ENCODE peak calls at places on chromosomes 13 and 19, in ten cellular contexts. U is pancreas, C is HFF-Myc, I is progenitor cell of endocrine pancreas, N is GM10248, Z is osteocyte, V is prostate gland, W is AG09319, X is osteoblast, Q is AG04450. S is an unnamed sample.

GRCh38 chr19:18340237-18340989 is at the start of gene PGPEP1:
- DNase-seq in X (peak), W (no peak), U (peak), I (peak), C (no peak), Q (no peak), V (peak), Z (peak), N (peak), S (peak)

GRCh38 chr19:11261431-11261901 is 858 bp downstream of the DOCK6 start:
- DNase-seq in N (no peak), Z (no peak), X (no peak), I (no peak), U (peak), C (no peak), W (no peak), V (no peak), Q (no peak), S (no peak)

GRCh38 chr13:23763328-23763727 is 125.9 kb downstream of the MIPEP start:
- DNase-seq in W (no peak), I (no peak), X (no peak), Q (no peak), Z (no peak), N (no peak), U (no peak), C (no peak), V (no peak), S (no peak)

GRCh38 chr13:30113983-30114491 is 193.3 kb downstream of the KATNAL1 start:
- DNase-seq in U (no peak), N (no peak), X (no peak), Q (no peak), V (no peak), I (no peak), W (no peak), Z (no peak), C (no peak), S (no peak)

GRCh38 chr13:55576389-55576788 is 1564.3 kb upstream of the PRR20A start:
- DNase-seq in U (no peak), N (no peak), V (no peak), X (peak), C (no peak), I (no peak), Z (no peak), Q (no peak), W (no peak), S (no peak)

GRCh38 chr19:39531834-39532232 is 819 bp downstream of the EID2B start:
- DNase-seq in X (no peak), I (no peak), N (no peak), U (no peak), C (no peak), Z (no peak), V (no peak), W (no peak), Q (no peak), S (no peak)

GRCh38 chr13:88411696-88412095 is 740.5 kb downstream of the SLITRK5 start:
- DNase-seq in Q (no peak), X (no peak), U (no peak), N (no peak), V (no peak), W (no peak), Z (no peak), C (no peak), I (no peak), S (no peak)

GRCh38 chr13:79658333-79658975 is 177.5 kb downstream of the NDFIP2 start:
- DNase-seq in C (no peak), X (peak), V (no peak), N (no peak), Z (no peak), U (no peak), I (no peak), Q (no peak), W (no peak), S (no peak)

GRCh38 chr13:96003304-96003703 is 49.9 kb downstream of the UGGT2 start:
- DNase-seq in Q (no peak), X (no peak), W (no peak), U (no peak), V (no peak), C (no peak), Z (no peak), I (no peak), N (no peak), S (no peak)
- TF ChIP-seq CTCF in Q (no peak), X (peak), W (no peak), U (no peak), V (no peak), C (no peak), Z (no peak), I (peak), N (no peak), S (no peak)

DNA sequence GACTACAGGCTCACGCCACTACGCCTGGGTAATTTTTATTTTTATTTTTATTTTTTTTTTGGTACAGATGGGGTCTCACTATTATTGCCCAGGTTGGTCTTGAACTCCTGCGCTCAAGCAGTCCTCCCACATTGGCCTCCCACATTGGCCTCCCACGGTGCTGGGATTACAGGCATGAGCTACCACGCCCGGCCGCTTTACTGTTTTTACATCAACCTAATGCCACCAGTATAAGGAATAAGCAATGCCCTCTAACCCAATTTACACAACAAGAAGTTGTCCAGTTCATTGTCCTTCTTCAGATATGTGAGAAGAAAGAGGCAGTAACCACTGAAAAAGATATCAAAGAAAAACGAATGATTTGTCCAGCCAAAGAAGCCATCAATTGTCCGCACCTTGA is 24.4 kb downstream of the RAB20 start:
- DNase-seq in I (no peak), X (peak), C (no peak), Q (no peak), Z (no peak), N (no peak), U (no peak), V (no peak), W (no peak), S (no peak)
- TF ChIP-seq CTCF in I (no peak), X (no peak), C (no peak), Q (no peak), Z (no peak), N (no peak), U (no peak), V (no peak), W (no peak), S (no peak)

GRCh38 chr13:99987180-99988047 is 5.8 kb downstream of the ZIC2 start:
- DNase-seq in X (peak), I (no peak), W (no peak), Z (no peak), V (no peak), Q (no peak), U (no peak), C (no peak), N (no peak), S (no peak)

GRCh38 chr13:99986751-99987150 is 5.2 kb downstream of the ZIC2 start:
- DNase-seq in V (no peak), W (no peak), X (peak), Q (no peak), C (no peak), U (no peak), Z (no peak), I (no peak), N (no peak), S (no peak)

GRCh38 chr13:99990045-99990977 is 8.7 kb downstream of the ZIC2 start:
- DNase-seq in N (no peak), U (no peak), X (peak), I (no peak), C (no peak), V (no peak), Q (no peak), W (no peak), Z (no peak), S (peak)

GRCh38 chr13:99989376-99990044 is 7.9 kb downstream of the ZIC2 start:
- DNase-seq in Z (no peak), Q (no peak), N (no peak), V (no peak), C (no peak), W (no peak), X (peak), I (no peak), U (no peak), S (no peak)

DNA sequence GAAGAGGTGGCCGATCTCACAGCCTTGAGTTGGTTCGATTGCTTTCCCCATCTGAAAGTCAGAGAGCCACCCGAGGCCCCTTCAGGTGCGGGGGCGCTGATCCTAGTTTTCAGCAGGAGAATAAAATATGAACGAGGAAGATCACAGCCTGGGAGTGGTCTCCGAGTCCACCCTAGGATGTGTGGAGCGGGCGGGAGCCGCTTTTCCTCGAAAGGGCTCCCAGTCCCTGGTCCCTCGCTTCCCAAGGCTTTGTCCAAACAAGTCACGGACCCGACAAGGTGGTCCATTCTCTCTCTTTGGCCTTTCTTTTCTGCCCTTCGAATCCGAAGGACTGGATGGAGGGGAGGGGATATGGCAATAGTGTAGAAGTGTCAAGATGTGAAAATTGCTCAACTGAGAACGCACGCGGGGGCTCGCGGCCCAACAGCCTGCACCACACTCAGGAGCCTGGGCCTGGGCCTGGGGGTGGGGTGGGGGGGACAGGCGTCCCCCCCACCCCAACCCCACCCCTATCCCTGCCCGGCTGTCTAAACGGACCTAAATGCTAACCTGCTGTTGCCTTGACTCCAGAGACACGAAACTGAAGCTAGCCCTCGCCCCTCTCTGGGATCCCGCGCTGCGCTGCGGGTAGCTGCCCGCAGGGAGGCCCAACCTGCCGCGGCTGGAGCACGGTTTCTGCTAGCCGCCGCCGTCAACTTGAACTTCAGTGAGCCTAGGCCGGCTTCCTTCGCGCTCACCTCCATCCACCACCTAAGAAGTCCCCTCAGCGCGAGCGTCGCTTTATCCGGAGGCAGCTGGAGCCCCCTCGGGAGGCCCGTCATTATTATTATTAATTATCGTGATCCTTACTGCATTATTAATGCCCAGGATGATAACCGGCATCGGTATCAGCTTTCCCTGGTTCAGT is 7.1 kb downstream of the ZIC2 start:
- DNase-seq in Z (no peak), Q (no peak), U (no peak), V (no peak), I (no peak), W (no peak), X (peak), N (no peak), C (no peak), S (peak)
- TF ChIP-seq CTCF in Z (no peak), Q (no peak), U (no peak), V (no peak), I (no peak), W (no peak), X (no peak), N (no peak), C (no peak), S (no peak)

GRCh38 chr13:45464141-45464686 is 525 bp upstream of the COG3 start:
- DNase-seq in C (no peak), I (no peak), U (peak), Q (no peak), V (no peak), W (no peak), Z (no peak), N (no peak), X (no peak), S (peak)

GRCh38 chr13:45468676-45469075 is 3.9 kb downstream of the COG3 start:
- DNase-seq in V (peak), I (no peak), Q (no peak), W (no peak), X (no peak), N (no peak), U (no peak), C (no peak), Z (no peak), S (no peak)

GRCh38 chr13:45466359-45466758 is 1.6 kb downstream of the COG3 start:
- DNase-seq in N (no peak), U (no peak), I (no peak), Z (no peak), W (no peak), Q (no peak), C (no peak), V (no peak), X (no peak), S (no peak)

DNA sequence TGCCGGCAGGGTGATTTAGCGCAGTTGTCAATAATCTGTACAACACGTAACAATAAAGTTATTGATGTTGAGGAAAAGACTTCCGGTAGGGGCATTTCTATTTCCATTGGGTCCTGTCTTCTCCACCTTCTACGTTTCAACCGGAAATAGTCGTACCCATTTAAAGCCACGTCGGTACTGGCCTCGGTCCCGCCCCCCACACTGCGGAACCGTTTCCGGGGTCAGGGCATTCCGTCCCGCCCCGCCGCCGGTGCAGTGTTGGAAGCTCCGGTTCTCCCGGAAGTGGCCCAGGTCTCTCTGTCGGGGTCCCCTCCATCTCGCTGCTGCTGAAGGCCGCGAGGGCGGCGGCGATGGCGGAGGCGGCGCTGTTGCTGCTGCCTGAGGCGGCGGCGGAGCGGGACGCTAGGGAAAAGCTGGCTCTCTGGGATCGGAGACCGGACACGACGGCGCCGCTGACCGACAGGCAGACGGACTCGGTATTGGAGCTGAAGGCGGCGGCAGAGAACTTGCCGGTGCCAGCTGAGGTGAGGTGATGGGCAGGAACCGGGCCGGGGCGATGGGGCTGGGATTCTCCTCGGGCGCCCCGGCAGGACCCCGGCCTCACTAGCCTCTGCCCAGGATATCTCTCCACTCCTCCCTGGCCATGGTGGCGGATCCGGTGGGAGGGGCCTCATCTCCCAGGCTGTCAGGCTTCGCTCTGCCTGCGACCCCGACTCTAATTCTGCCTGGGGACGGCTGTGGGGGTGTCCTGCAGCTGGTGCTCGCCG is at the start of gene COG3:
- DNase-seq in I (peak), Q (peak), Z (peak), N (peak), U (peak), C (peak), V (peak), X (peak), W (peak), S (peak)
- TF ChIP-seq CTCF in I (peak), Q (peak), Z (no peak), N (peak), U (peak), C (peak), V (no peak), X (peak), W (peak), S (no peak)

GRCh38 chr19:31253816-31254551 is 95.3 kb downstream of the TSHZ3 start:
- DNase-seq in X (peak), I (no peak), Z (peak), W (no peak), Q (peak), C (no peak), V (peak), U (no peak), N (no peak), S (no peak)

GRCh38 chr19:31254611-31255010 is 94.6 kb downstream of the TSHZ3 start:
- DNase-seq in Q (no peak), U (no peak), C (no peak), I (no peak), Z (peak), N (no peak), X (no peak), V (no peak), W (no peak), S (no peak)

GRCh38 chr19:31252476-31252875 is 96.8 kb downstream of the TSHZ3 start:
- DNase-seq in N (no peak), Q (no peak), W (no peak), U (no peak), Z (no peak), C (no peak), V (no peak), X (no peak), I (no peak), S (no peak)

DNA sequence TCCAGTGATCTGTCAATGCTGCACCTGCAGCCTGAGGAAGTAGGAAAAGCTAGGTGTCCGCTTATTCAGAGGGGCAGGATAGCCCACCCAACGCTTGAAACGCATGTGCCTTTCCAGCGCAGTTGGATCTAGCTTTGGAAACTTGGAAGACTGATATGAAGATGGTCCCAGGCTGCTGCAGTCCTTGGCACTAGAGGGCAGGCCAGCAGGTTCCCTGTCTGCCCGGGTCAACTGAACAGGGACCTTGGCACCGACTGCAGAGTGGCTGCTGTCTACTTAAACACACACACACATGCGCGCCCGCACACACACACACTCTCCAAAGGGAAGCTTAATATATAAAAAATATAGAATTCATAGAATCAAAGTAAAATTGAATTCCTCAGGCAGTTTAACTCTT is 100.0 kb downstream of the TSHZ3 start:
- DNase-seq in V (no peak), U (no peak), Q (no peak), X (peak), I (no peak), Z (no peak), C (no peak), N (no peak), W (no peak), S (no peak)
- TF ChIP-seq CTCF in V (no peak), U (no peak), Q (no peak), X (peak), I (no peak), Z (no peak), C (peak), N (no peak), W (peak), S (no peak)

S was measured in lower leg skin.